ENCODE peak calls at places on chromosomes 5 and 9, in seven cellular contexts. R is GM13976; D is CD8-positive, alpha-beta T cell; T is neural progenitor cell; W is Panc1; Q is osteoblast; S is Calu3. I is an unnamed sample.

GRCh38 chr5:167786871-167787568 is 504.4 kb upstream of the WWC1 start:
- DNase-seq in R (no peak), D (no peak), T (no peak), W (no peak), Q (no peak), S (no peak), I (no peak)

GRCh38 chr9:92392690-92393089 is 11.7 kb downstream of the OGN start:
- DNase-seq in R (no peak), D (no peak), T (no peak), W (no peak), Q (peak), S (no peak), I (no peak)

GRCh38 chr9:6667633-6668280 is 22.2 kb upstream of the GLDC start:
- DNase-seq in R (peak), D (no peak), T (peak), W (no peak), Q (no peak), S (no peak), I (peak)

GRCh38 chr5:5544094-5544663 is 121.7 kb downstream of the ICE1 start:
- DNase-seq in R (no peak), D (no peak), T (no peak), W (no peak), Q (no peak), S (no peak), I (no peak)

GRCh38 chr5:139462582-139463276 is at the start of gene ECSCR:
- DNase-seq in R (no peak), D (no peak), T (no peak), W (no peak), Q (no peak), S (no peak), I (no peak)

GRCh38 chr5:36013182-36013581 is 22.0 kb upstream of the UGT3A1 start:
- DNase-seq in R (no peak), D (no peak), T (no peak), W (no peak), Q (no peak), S (no peak), I (no peak)

GRCh38 chr5:84249918-84250635 is 134.6 kb downstream of the EDIL3 start:
- DNase-seq in R (no peak), D (no peak), T (peak), W (no peak), Q (peak), S (no peak), I (peak)

GRCh38 chr9:71253021-71253420 is 131.6 kb upstream of the TRPM3 start:
- DNase-seq in R (no peak), D (no peak), T (no peak), W (no peak), Q (no peak), S (no peak), I (no peak)

GRCh38 chr5:43294226-43294625 is 19.0 kb downstream of the HMGCS1 start:
- DNase-seq in R (no peak), D (no peak), T (no peak), W (no peak), Q (no peak), S (no peak), I (no peak)

GRCh38 chr9:93261735-93262523 is 78.0 kb downstream of the WNK2 start:
- DNase-seq in R (peak), D (no peak), T (no peak), W (no peak), Q (peak), S (no peak), I (no peak)

GRCh38 chr9:125785187-125785840 is 38.1 kb downstream of the PBX3 start:
- DNase-seq in R (no peak), D (no peak), T (no peak), W (no peak), Q (peak), S (no peak), I (no peak)

GRCh38 chr5:78753093-78753531 is 104.5 kb upstream of the LHFPL2 start:
- DNase-seq in R (no peak), D (no peak), T (no peak), W (no peak), Q (peak), S (no peak), I (no peak)

GRCh38 chr5:180113660-180114303 is 42.2 kb upstream of the RNF130 start:
- DNase-seq in R (no peak), D (no peak), T (no peak), W (no peak), Q (peak), S (no peak), I (no peak)

GRCh38 chr5:69261034-69261433 is 26.3 kb downstream of the CDK7 start:
- DNase-seq in R (no peak), D (no peak), T (no peak), W (no peak), Q (no peak), S (no peak), I (no peak)

GRCh38 chr9:137303031-137303892 is 1.2 kb upstream of the NRARP start:
- DNase-seq in R (no peak), D (no peak), T (peak), W (no peak), Q (peak), S (no peak), I (no peak)

GRCh38 chr9:137305788-137306545 is 3.9 kb upstream of the NRARP start:
- DNase-seq in R (no peak), D (no peak), T (peak), W (no peak), Q (no peak), S (no peak), I (no peak)

GRCh38 chr9:137305060-137305787 is 3.2 kb upstream of the NRARP start:
- DNase-seq in R (peak), D (peak), T (peak), W (no peak), Q (peak), S (no peak), I (no peak)

GRCh38 chr9:137303893-137304382 is 1.9 kb upstream of the NRARP start:
- DNase-seq in R (no peak), D (no peak), T (peak), W (no peak), Q (peak), S (no peak), I (no peak)

DNA sequence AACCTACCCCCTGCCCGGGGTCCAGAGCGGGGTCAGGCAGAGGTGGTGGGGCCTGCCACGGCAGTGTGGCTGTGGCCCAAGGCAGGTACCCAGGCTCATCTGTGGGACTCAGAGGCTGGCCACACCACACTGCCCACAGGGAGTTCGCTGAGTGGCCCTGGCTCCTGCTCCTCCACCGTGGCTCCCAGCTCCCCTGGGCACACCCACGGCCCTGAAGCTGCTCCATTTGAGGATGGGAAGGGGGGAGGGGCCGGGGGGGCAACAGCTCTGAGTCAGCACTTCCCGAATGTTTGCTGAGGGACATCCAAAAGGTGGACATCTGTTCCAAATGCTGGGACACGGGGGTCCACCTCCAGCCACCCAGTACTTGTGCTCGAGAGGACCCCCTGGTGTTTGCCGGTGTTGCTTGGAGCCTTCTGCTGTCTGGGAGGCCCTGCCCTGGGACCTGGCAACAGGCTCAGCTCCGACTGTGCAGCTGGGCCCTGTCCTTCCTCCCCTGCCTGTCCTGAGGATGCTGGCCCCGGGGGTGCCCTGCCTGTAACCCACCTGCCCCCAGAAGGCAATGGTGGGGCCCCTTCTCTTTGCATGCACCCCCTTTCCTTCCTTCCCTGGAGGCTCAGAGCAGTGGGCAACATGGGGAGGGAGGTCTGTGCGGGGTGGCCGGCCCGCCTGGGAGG is 2.5 kb upstream of the NRARP start:
- DNase-seq in R (no peak), D (no peak), T (peak), W (no peak), Q (peak), S (no peak), I (no peak)
- TF ChIP-seq CTCF in R (no peak), D (no peak), T (no peak), W (peak), Q (no peak), S (no peak), I (peak)

GRCh38 chr9:37806271-37806670 is 5.7 kb downstream of the DCAF10 start:
- DNase-seq in R (no peak), D (no peak), T (no peak), W (no peak), Q (no peak), S (no peak), I (no peak)

GRCh38 chr9:37801959-37802711 is 1.5 kb downstream of the DCAF10 start:
- DNase-seq in R (no peak), D (no peak), T (no peak), W (no peak), Q (no peak), S (no peak), I (no peak)

GRCh38 chr9:37801287-37801850 is 772 bp downstream of the DCAF10 start:
- DNase-seq in R (peak), D (no peak), T (peak), W (no peak), Q (peak), S (no peak), I (peak)

GRCh38 chr9:37798677-37799076 is 1.9 kb upstream of the DCAF10 start:
- DNase-seq in R (peak), D (no peak), T (no peak), W (no peak), Q (no peak), S (no peak), I (no peak)

DNA sequence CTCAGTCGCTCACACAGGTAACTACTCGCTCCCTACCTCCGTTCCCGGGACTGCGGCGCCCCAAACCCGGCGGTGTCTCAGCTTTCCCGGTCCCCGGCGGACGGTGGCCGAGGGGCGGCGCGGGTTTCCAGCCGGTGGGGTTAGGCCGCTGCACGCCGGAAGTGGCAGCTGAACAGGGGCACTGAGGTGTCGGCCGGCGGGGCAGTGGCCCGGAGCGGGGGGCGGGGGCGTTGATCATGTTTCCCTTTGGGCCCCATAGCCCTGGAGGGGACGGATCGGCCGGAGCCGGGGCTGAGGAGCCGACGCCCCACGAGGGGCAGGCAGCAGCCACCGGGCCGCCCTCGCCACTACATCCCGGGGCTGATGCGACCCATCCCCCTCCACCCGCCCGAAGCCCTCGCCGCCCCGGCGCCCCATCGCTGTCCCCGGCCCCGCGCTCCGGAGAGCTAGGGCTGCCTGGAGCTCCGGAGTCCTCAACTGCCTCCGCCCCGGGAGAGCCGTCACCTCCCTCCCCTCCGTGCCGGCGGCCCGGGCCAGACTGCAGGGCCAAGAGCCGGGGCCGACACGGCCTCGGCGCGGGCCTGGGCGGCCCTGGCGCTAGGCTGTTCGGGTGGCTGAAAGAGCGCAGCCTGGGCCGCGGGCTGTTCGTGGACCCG is at the start of gene DCAF10:
- DNase-seq in R (peak), D (peak), T (peak), W (no peak), Q (peak), S (peak), I (peak)
- TF ChIP-seq CTCF in R (no peak), D (no peak), T (no peak), W (no peak), Q (no peak), S (no peak), I (no peak)

GRCh38 chr9:98241357-98242104 is 13.9 kb downstream of the TBC1D2 start:
- DNase-seq in R (no peak), D (no peak), T (peak), W (no peak), Q (no peak), S (no peak), I (no peak)
- TF ChIP-seq CTCF in R (no peak), D (no peak), T (peak), W (no peak), Q (peak), S (no peak), I (no peak)

GRCh38 chr5:93850311-93850710 is 108.9 kb upstream of the POU5F2 start:
- DNase-seq in R (no peak), D (no peak), T (peak), W (no peak), Q (no peak), S (no peak), I (no peak)
- TF ChIP-seq CTCF in R (no peak), D (no peak), T (no peak), W (no peak), Q (no peak), S (no peak), I (no peak)

GRCh38 chr5:142125963-142126362 is 17.4 kb downstream of the NDFIP1 start:
- DNase-seq in R (no peak), D (no peak), T (no peak), W (no peak), Q (no peak), S (no peak), I (no peak)
- TF ChIP-seq CTCF in R (no peak), D (no peak), T (no peak), W (no peak), Q (no peak), S (no peak), I (no peak)

DNA sequence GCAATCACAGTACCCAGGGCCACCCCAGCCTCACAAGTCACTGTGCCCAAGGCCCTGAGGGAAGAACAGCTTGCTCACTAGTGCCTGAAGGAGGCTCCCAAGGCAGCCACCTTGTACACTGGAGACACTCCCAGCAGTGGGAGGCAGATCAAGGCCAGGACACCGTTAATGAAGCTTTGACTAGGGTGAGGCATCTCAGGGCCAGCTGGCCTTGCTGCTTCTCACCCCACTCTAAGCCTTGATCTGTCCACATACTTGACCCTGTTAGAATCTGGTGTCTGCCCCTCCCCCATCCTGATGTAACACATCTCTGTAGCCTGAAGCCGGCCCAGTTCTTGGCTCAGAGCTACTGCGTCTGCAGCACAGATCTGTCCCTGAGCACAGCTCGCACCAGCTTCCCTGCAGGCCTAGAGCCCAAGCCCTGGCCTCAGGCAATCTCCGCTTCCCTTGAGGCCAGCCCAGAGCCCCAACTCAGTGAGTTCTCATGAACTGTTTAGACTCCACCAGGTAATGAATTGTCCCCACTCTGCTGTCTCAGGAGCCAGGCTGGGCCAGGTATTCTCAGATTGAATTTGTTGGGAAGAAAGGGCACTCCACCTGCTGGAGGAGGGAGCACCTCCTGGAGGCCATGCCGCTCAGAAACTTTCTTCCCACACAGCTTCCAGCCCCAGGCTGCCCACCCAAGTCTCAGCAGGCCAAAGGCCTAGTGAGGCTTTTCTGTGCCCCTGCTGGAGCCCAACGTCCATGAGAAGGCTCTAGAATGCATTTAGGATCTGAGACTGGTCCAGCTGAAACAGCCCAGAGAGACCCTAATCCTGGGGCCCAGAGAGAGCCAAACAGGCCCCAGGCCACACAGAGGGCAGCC is 13.4 kb upstream of the JADE2 start:
- DNase-seq in R (no peak), D (no peak), T (peak), W (no peak), Q (peak), S (peak), I (peak)
- TF ChIP-seq CTCF in R (no peak), D (no peak), T (peak), W (no peak), Q (no peak), S (peak), I (no peak)

GRCh38 chr9:137184881-137185660 is 3.3 kb downstream of the ANAPC2 start:
- DNase-seq in R (no peak), D (no peak), T (no peak), W (no peak), Q (no peak), S (no peak), I (no peak)

GRCh38 chr9:137182836-137183235 is 5.5 kb downstream of the ANAPC2 start:
- DNase-seq in R (no peak), D (no peak), T (no peak), W (no peak), Q (no peak), S (no peak), I (no peak)

GRCh38 chr9:137186385-137186784 is 2.0 kb downstream of the ANAPC2 start:
- DNase-seq in R (no peak), D (no peak), T (no peak), W (no peak), Q (no peak), S (no peak), I (no peak)

GRCh38 chr9:137185921-137186320 is 2.4 kb downstream of the ANAPC2 start:
- DNase-seq in R (no peak), D (no peak), T (no peak), W (no peak), Q (no peak), S (no peak), I (no peak)

DNA sequence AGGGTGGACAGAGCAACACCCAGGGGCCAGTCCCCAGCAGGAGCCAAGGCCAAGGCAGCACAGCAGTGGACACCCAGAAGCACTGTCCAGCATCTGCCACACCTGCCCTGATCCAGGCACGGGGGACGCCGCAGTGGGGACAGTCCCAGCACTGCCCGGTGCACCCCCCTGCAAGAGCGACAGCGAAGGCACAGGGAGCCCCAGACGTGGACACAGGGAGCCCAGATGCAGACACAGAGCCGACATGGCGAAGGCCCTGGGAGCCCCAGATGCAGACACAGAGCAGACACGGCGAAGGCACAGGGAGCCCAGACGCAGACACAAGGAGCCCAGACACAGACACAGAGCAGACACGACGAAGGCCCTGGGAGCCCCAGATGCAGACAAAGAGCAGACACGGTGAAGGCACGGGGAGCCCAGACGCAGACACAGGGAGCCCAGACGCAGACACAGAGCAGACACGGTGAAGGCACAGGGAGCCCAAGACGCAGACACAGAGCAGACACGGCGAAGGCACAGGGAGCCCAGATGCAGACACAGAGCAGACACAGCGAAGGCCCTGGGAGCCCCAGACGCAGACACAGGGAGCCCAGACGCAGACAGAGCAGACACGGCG is 4.3 kb downstream of the ANAPC2 start:
- DNase-seq in R (no peak), D (no peak), T (no peak), W (no peak), Q (no peak), S (no peak), I (no peak)
- TF ChIP-seq CTCF in R (no peak), D (no peak), T (no peak), W (no peak), Q (no peak), S (no peak), I (no peak)

GRCh38 chr5:74254257-74254656 is 386.3 kb downstream of the ENC1 start:
- DNase-seq in R (no peak), D (no peak), T (no peak), W (no peak), Q (no peak), S (no peak), I (no peak)
- TF ChIP-seq CTCF in R (no peak), D (no peak), T (no peak), W (no peak), Q (no peak), S (no peak), I (no peak)

GRCh38 chr9:127397722-127398647 is 1.0 kb downstream of the SLC2A8 start:
- DNase-seq in R (peak), D (peak), T (peak), W (no peak), Q (peak), S (peak), I (peak)
- TF ChIP-seq CTCF in R (peak), D (no peak), T (peak), W (peak), Q (peak), S (peak), I (peak)

DNA sequence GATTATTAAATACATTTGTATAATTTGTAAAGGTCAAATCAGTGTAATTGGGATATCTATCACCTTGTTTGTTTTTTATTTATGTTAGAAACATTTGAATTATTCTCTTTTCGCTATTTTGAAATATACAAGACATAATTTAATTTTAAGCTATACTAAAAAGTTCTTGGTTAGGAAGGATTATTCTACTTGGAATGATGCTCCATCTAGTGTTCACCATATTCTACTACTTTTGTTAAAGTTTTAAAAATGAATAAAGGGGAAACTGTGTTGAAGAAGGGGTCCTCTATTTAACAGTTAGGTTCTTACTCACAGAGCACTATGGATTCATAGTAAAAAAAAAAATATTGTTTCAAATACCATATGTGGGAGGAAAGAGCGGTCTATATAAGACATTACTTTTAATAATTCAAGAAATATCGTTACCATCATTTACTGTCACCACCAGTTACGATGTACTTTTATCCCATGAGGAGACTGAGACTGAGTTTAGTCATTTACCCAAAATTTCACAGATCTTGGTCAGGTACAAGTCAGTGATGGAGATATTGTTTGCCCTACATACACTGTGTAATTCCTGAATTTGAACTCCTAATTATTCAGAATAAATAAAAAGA is 6.3 kb upstream of the STOM start:
- DNase-seq in R (no peak), D (no peak), T (no peak), W (no peak), Q (no peak), S (no peak), I (no peak)
- TF ChIP-seq CTCF in R (no peak), D (peak), T (peak), W (no peak), Q (peak), S (peak), I (peak)